ENCODE peak calls at places on chromosomes 6 and 20, in six cellular contexts. E is endothelial cell, R is left lung, G is GM20000, X is neural crest cell, T is heart left ventricle. N is an unnamed sample.

GRCh38 chr6:73798592-73798991 is 102.6 kb downstream of the CD109 start:
- DNase-seq in X (no peak), G (peak; percentile 58), R (no peak), T (peak; percentile 33), E (no peak), N (peak; percentile 46)

GRCh38 chr6:156231353-156231752 is 545.8 kb upstream of the ARID1B start:
- DNase-seq in X (no peak), E (no peak), R (no peak), G (no peak), T (no peak), N (no peak)

GRCh38 chr20:45950330-45950646 is 15.8 kb downstream of the PCIF1 start:
- DNase-seq in T (no peak), R (no peak), X (no peak), G (no peak), E (no peak), N (no peak)

GRCh38 chr20:31962741-31963140 is 5.2 kb upstream of the XKR7 start:
- DNase-seq in X (no peak), T (no peak), E (no peak), G (no peak), R (no peak), N (no peak)

GRCh38 chr20:61753196-61753942 is 312.3 kb downstream of the TAF4 start:
- DNase-seq in E (no peak), G (no peak), T (no peak), X (no peak), R (no peak), N (no peak)

GRCh38 chr6:41548098-41548840 is 2.1 kb downstream of the FOXP4 start:
- DNase-seq in G (peak; percentile 73), R (no peak), T (no peak), E (no peak), X (no peak), N (peak; percentile 85)

GRCh38 chr6:15747354-15747883 is 84.6 kb upstream of the DTNBP1 start:
- DNase-seq in G (no peak), R (no peak), E (no peak), T (no peak), X (no peak), N (no peak)

GRCh38 chr20:10961651-10962288 is 288.0 kb upstream of the JAG1 start:
- DNase-seq in E (no peak), R (no peak), X (no peak), G (no peak), T (no peak), N (no peak)

GRCh38 chr6:74574794-74575193 is 631.1 kb downstream of the COL12A1 start:
- DNase-seq in G (peak; percentile 12), E (no peak), X (no peak), T (no peak), R (no peak), N (no peak)

GRCh38 chr6:19417713-19418112 is 419.5 kb upstream of the ID4 start:
- DNase-seq in E (no peak), G (no peak), R (no peak), X (no peak), T (no peak), N (no peak)

GRCh38 chr6:56510984-56511531 is 131.6 kb downstream of the DST start:
- DNase-seq in X (no peak), E (no peak), R (no peak), G (no peak), T (peak; percentile 51), N (no peak)

GRCh38 chr6:169099411-169100202 is 154.0 kb downstream of the THBS2 start:
- DNase-seq in T (no peak), X (no peak), E (no peak), G (no peak), R (no peak), N (no peak)

GRCh38 chr20:21099653-21100589 is 6.2 kb downstream of the LINC00237 start:
- DNase-seq in R (peak; percentile 63), E (peak; percentile 67), G (peak; percentile 62), T (no peak), X (peak; percentile 41), N (peak; percentile 67)

GRCh38 chr6:36180126-36180525 is 16.4 kb upstream of the BRPF3 start:
- DNase-seq in G (no peak), E (no peak), X (no peak), T (no peak), R (no peak), N (no peak)

GRCh38 chr6:80227545-80227944 is 121.1 kb downstream of the BCKDHB start:
- DNase-seq in E (no peak), T (no peak), R (no peak), X (no peak), G (no peak), N (no peak)

GRCh38 chr6:43771210-43771857 is 1.3 kb downstream of the VEGFA start:
- DNase-seq in G (peak; percentile 85), E (peak; percentile 52), X (peak; percentile 43), T (peak; percentile 66), R (peak; percentile 82), N (peak; percentile 82)

GRCh38 chr6:133805876-133806275 is 83.0 kb upstream of the TCF21 start:
- DNase-seq in E (no peak), X (no peak), R (no peak), G (no peak), T (no peak), N (no peak)

GRCh38 chr6:20978176-20978614 is 443.9 kb downstream of the CDKAL1 start:
- DNase-seq in X (no peak), T (no peak), G (peak; percentile 15), E (no peak), R (no peak), N (no peak)

GRCh38 chr20:24102290-24102689 is 113.7 kb upstream of the GGTLC1 start:
- DNase-seq in T (no peak), E (peak; percentile 56), R (no peak), X (no peak), G (no peak), N (peak; percentile 53)

GRCh38 chr6:159983641-159984080 is 14.8 kb downstream of the IGF2R start:
- DNase-seq in G (no peak), X (no peak), E (no peak), T (no peak), R (no peak), N (no peak)

GRCh38 chr6:11368760-11369159 is 136.3 kb upstream of the NEDD9 start:
- DNase-seq in T (no peak), G (no peak), E (no peak), X (no peak), R (no peak), N (peak; percentile 66)

GRCh38 chr6:39228992-39229767 is at the start of gene KCNK5:
- DNase-seq in R (peak; percentile 87), E (peak; percentile 75), X (peak; percentile 79), T (peak; percentile 29), G (peak; percentile 85), N (peak; percentile 93)

GRCh38 chr6:169800668-169801395 is 49.4 kb downstream of the ERMARD start:
- DNase-seq in G (no peak), E (no peak), R (peak; percentile 54), T (no peak), X (no peak), N (no peak)

GRCh38 chr6:67888886-67889681 is 746.0 kb upstream of the ADGRB3 start:
- DNase-seq in X (no peak), R (no peak), T (no peak), E (no peak), G (no peak), N (no peak)

GRCh38 chr6:52517502-52518278 is 59.2 kb downstream of the TRAM2 start:
- DNase-seq in T (peak; percentile 90), E (peak; percentile 17), R (peak; percentile 86), X (no peak), G (peak; percentile 59), N (peak; percentile 70)

GRCh38 chr6:12483712-12484111 is 193.6 kb downstream of the EDN1 start:
- DNase-seq in E (no peak), X (no peak), R (no peak), T (no peak), G (peak; percentile 31), N (peak; percentile 20)

GRCh38 chr6:12481292-12481691 is 191.1 kb downstream of the EDN1 start:
- DNase-seq in G (no peak), T (no peak), E (no peak), X (no peak), R (no peak), N (no peak)

GRCh38 chr6:12484519-12484918 is 194.4 kb downstream of the EDN1 start:
- DNase-seq in R (no peak), G (no peak), X (no peak), E (no peak), T (no peak), N (no peak)

GRCh38 chr6:12480379-12480778 is 190.2 kb downstream of the EDN1 start:
- DNase-seq in R (no peak), X (no peak), T (no peak), E (no peak), G (no peak), N (no peak)

DNA sequence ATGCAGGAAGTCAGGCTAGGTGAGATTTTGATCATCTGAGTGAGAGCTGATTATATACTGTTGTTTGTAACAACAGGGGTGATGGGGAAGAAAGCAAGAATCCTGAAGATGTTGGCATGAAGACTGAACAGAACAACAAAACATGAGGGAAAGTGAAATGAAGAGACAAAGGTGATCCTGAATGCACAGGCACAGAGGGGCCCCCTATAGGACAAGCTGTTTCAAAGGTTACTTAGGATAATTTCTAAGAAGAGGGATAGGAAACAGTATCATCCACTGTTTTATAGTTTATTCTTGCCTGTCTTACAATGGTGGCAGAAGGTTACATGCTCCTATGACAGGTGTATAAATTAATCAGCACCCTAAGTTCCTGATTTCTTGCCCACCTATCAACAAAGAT is 192.2 kb downstream of the EDN1 start:
- DNase-seq in G (no peak), X (no peak), T (no peak), R (no peak), E (no peak), N (no peak)
- TF ChIP-seq CTCF in G (no peak), X (peak; percentile 13), T (no peak), R (peak; percentile 9), E (no peak), N (no peak)

GRCh38 chr20:36479938-36480337 is 61.4 kb upstream of the MYL9 start:
- DNase-seq in E (no peak), T (no peak), G (no peak), X (no peak), R (no peak), N (no peak)
- TF ChIP-seq CTCF in E (peak; percentile 11), T (no peak), G (no peak), X (no peak), R (no peak), N (no peak)

GRCh38 chr20:3902041-3902440 is 12.9 kb downstream of the PANK2 start:
- DNase-seq in G (no peak), X (no peak), E (no peak), T (no peak), R (no peak), N (no peak)

GRCh38 chr20:3898639-3899038 is 9.5 kb downstream of the PANK2 start:
- DNase-seq in X (no peak), R (no peak), E (no peak), G (no peak), T (no peak), N (no peak)

GRCh38 chr20:3902446-3902845 is 13.3 kb downstream of the PANK2 start:
- DNase-seq in G (no peak), E (no peak), X (no peak), T (no peak), R (no peak), N (no peak)

GRCh38 chr20:3900187-3900604 is 11.0 kb downstream of the PANK2 start:
- DNase-seq in R (no peak), T (no peak), E (no peak), X (no peak), G (no peak), N (no peak)

GRCh38 chr20:3901028-3901746 is 12.0 kb downstream of the PANK2 start:
- DNase-seq in T (no peak), E (no peak), X (no peak), R (no peak), G (no peak), N (no peak)
- TF ChIP-seq CTCF in T (no peak), E (no peak), X (no peak), R (no peak), G (no peak), N (no peak)

GRCh38 chr20:18066421-18067333 is 9.0 kb upstream of the OVOL2 start:
- DNase-seq in T (no peak), X (no peak), E (no peak), G (no peak), R (no peak), N (no peak)
- TF ChIP-seq CTCF in T (no peak), X (peak; percentile 48), E (peak; percentile 54), G (no peak), R (no peak), N (no peak)

N was measured in activated CD8-positive, alpha-beta T cell treated with anti-CD3 and anti-CD28 coated beads for 36 hours.